ENCODE peak calls at places on chromosomes 13 and 19, in seven cellular contexts. E is upper lobe of right lung; L is Caco-2; C is left ventricle myocardium inferior; Q is mucosa of descending colon; W is CD8-positive, alpha-beta memory T cell; O is aorta. F is an unnamed sample.
A peak's percentile ranks its signal among the peaks of the same experiment; 100 is the strongest.

GRCh38 chr13:113405481-113406300 is 41.8 kb upstream of the GRTP1 start:
- DNase-seq in E (peak; percentile 53), L (peak; percentile 42), C (no peak), Q (no peak), W (no peak), O (no peak), F (no peak)

GRCh38 chr13:94630858-94631257 is 29.2 kb downstream of the GPR180 start:
- DNase-seq in E (no peak), L (no peak), C (no peak), Q (no peak), W (no peak), O (no peak), F (no peak)

GRCh38 chr13:27966641-27967202 is 2.4 kb downstream of the CDX2 start:
- DNase-seq in E (no peak), L (peak; percentile 71), C (no peak), Q (no peak), W (no peak), O (no peak), F (no peak)

GRCh38 chr19:11624064-11624463 is 26.8 kb downstream of the ZNF627 start:
- DNase-seq in E (no peak), L (no peak), C (no peak), Q (no peak), W (no peak), O (no peak), F (no peak)

GRCh38 chr13:21573920-21574712 is 29.9 kb downstream of the MICU2 start:
- DNase-seq in E (no peak), L (no peak), C (no peak), Q (no peak), W (no peak), O (no peak), F (no peak)

GRCh38 chr19:7539827-7540425 is 4.4 kb downstream of the PNPLA6 start:
- DNase-seq in E (no peak), L (no peak), C (no peak), Q (no peak), W (no peak), O (no peak), F (no peak)

GRCh38 chr13:53272873-53273272 is 244.3 kb downstream of the OLFM4 start:
- DNase-seq in E (no peak), L (no peak), C (no peak), Q (no peak), W (no peak), O (no peak), F (no peak)

GRCh38 chr19:35513975-35514809 is 743 bp upstream of the DMKN start:
- DNase-seq in E (no peak), L (no peak), C (no peak), Q (no peak), W (no peak), O (no peak), F (no peak)

GRCh38 chr13:81988542-81988941 is 1647.6 kb upstream of the SPRY2 start:
- DNase-seq in E (no peak), L (no peak), C (no peak), Q (no peak), W (no peak), O (no peak), F (no peak)

GRCh38 chr19:16143399-16144215 is at the start of gene HSH2D:
- DNase-seq in E (peak; percentile 90), L (peak; percentile 73), C (peak; percentile 36), Q (peak; percentile 92), W (peak; percentile 74), O (peak; percentile 78), F (peak; percentile 30)

GRCh38 chr19:16142032-16142580 is 1.4 kb upstream of the HSH2D start:
- DNase-seq in E (no peak), L (no peak), C (no peak), Q (no peak), W (peak; percentile 10), O (no peak), F (no peak)

GRCh38 chr19:16139752-16140151 is 3.7 kb upstream of the HSH2D start:
- DNase-seq in E (no peak), L (no peak), C (no peak), Q (no peak), W (peak; percentile 9), O (no peak), F (no peak)

GRCh38 chr19:16144216-16144581 is 714 bp downstream of the HSH2D start:
- DNase-seq in E (no peak), L (no peak), C (no peak), Q (no peak), W (no peak), O (no peak), F (no peak)

GRCh38 chr19:16141043-16141442 is 2.4 kb upstream of the HSH2D start:
- DNase-seq in E (no peak), L (no peak), C (no peak), Q (no peak), W (peak; percentile 6), O (no peak), F (no peak)
- H3K4me1 ChIP-seq in E (peaks cover 5% of the 10 kb centered on the region), L (peaks cover 5% of the 10 kb centered on the region), C (no peaks in the 10 kb centered on the region), Q (peaks cover 6% of the 10 kb centered on the region), W (peaks cover 28% of the 10 kb centered on the region), O (no peaks in the 10 kb centered on the region), F (no peaks in the 10 kb centered on the region)

GRCh38 chr19:40800339-40800996 is 1.5 kb downstream of the EGLN2 start:
- DNase-seq in E (peak; percentile 73), L (no peak), C (no peak), Q (no peak), W (no peak), O (no peak), F (no peak)

GRCh38 chr19:40798997-40799557 is at the start of gene EGLN2:
- DNase-seq in E (no peak), L (no peak), C (no peak), Q (no peak), W (no peak), O (no peak), F (no peak)

GRCh38 chr19:40798223-40798996 is 581 bp upstream of the EGLN2 start:
- DNase-seq in E (peak; percentile 100), L (peak; percentile 100), C (peak; percentile 100), Q (peak; percentile 100), W (peak; percentile 100), O (peak; percentile 100), F (peak; percentile 100)

GRCh38 chr19:40800997-40801377 is 2.0 kb downstream of the EGLN2 start:
- DNase-seq in E (peak; percentile 63), L (no peak), C (no peak), Q (no peak), W (no peak), O (no peak), F (no peak)

GRCh38 chr19:40799558-40800338 is 757 bp downstream of the EGLN2 start:
- DNase-seq in E (peak; percentile 86), L (no peak), C (peak; percentile 70), Q (peak; percentile 73), W (no peak), O (no peak), F (peak; percentile 75)
- H3K4me1 ChIP-seq in E (peaks cover 56% of the 10 kb centered on the region), L (peaks cover 15% of the 10 kb centered on the region), C (peaks cover 63% of the 10 kb centered on the region), Q (peaks cover 46% of the 10 kb centered on the region), W (peaks cover 57% of the 10 kb centered on the region), O (no peaks in the 10 kb centered on the region), F (peaks cover 55% of the 10 kb centered on the region)

GRCh38 chr19:19486343-19487076 is 28.8 kb downstream of the TSSK6 start:
- DNase-seq in E (no peak), L (no peak), C (no peak), Q (no peak), W (no peak), O (no peak), F (no peak)

GRCh38 chr19:19480688-19481087 is 34.7 kb downstream of the TSSK6 start:
- DNase-seq in E (no peak), L (no peak), C (no peak), Q (no peak), W (no peak), O (no peak), F (no peak)

GRCh38 chr19:19485161-19485997 is 30.0 kb downstream of the TSSK6 start:
- DNase-seq in E (no peak), L (no peak), C (peak; percentile 45), Q (no peak), W (no peak), O (no peak), F (no peak)

GRCh38 chr19:19485998-19486290 is 29.4 kb downstream of the TSSK6 start:
- DNase-seq in E (no peak), L (no peak), C (no peak), Q (no peak), W (no peak), O (no peak), F (no peak)

GRCh38 chr19:19482785-19483625 is 32.3 kb downstream of the TSSK6 start:
- DNase-seq in E (no peak), L (no peak), C (no peak), Q (no peak), W (no peak), O (no peak), F (no peak)
- H3K4me1 ChIP-seq in E (peaks cover 16% of the 10 kb centered on the region), L (no peaks in the 10 kb centered on the region), C (peaks cover 44% of the 10 kb centered on the region), Q (peaks cover 25% of the 10 kb centered on the region), W (peaks cover 48% of the 10 kb centered on the region), O (no peaks in the 10 kb centered on the region), F (peaks cover 7% of the 10 kb centered on the region)

DNA sequence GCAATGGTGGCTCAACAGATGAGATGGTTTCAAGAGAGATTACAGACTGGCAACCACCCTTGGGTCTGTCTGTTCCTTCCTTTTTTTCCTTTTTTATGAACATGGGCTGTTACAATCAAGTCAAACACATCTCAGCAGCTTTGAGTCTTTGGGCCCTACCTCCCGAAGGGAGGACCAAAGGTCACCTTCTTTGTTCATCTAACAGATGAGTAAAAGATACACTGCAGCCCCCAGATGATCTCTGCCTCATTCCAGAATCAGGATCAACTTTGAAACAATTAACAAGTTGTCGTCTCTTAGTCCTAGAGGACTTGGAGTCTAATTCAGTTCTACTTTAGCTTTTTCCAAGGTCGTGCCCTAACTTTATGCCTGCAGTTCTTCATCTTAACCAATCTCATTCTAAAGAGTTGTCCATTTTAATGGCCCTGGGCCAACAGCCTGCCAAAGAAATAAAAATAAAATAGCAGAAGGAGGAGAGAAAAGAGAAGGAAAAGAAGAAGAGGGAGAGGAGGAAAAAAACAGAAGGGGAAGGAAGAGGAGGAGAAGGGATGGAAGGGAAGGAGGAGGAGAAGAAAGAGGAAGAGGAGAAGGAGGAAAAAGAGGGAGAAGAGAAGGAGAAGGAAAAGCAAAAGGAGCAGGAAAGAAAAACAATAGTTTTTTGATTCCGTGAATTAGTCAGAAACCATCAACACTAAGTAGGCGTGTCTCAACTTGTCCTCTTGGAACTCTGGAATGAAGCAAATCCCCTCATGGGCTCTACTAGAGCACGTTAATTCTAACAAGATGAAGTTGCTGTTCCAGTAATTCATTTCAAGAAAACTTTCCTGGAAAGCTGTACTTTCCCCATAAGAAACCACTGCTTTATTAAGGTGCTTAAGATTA is 281.2 kb downstream of the FOXO1 start:
- DNase-seq in E (no peak), L (no peak), C (no peak), Q (no peak), W (no peak), O (no peak), F (no peak)
- H3K4me1 ChIP-seq in E (no peaks in the 10 kb centered on the region), L (no peaks in the 10 kb centered on the region), C (no peaks in the 10 kb centered on the region), Q (no peaks in the 10 kb centered on the region), W (peaks cover 38% of the 10 kb centered on the region), O (no peaks in the 10 kb centered on the region), F (peaks cover 3% of the 10 kb centered on the region)